ENCODE peak calls at places on chromosomes 7 and 10, in nine cellular contexts. One of them, this sample, is unnamed.

GRCh38 chr7:2760098-2760889 is 72.3 kb downstream of the AMZ1 start:
- DNase-seq in activated CD4-positive, alpha-beta T cell treated with anti-CD3 and anti-CD28 coated beads, Interleukin-2, amount 10 ng/mL, durations not matched to agents 7 days and 5 days: no peak
- DNase-seq in lower leg skin: peak; percentile 82
- DNase-seq in kidney tubule cell: peak; percentile 59
- DNase-seq in T-cell: no peak
- DNase-seq in heart right ventricle: peak; percentile 52
- DNase-seq in AG04449: no peak
- DNase-seq in left cardiac atrium: peak; percentile 60
- DNase-seq in HEK293T: peak; percentile 60
- DNase-seq in this sample: peak; percentile 82

GRCh38 chr7:84705701-84706100 is 481.2 kb downstream of the SEMA3D start:
- DNase-seq in activated CD4-positive, alpha-beta T cell treated with anti-CD3 and anti-CD28 coated beads, Interleukin-2, amount 10 ng/mL, durations not matched to agents 7 days and 5 days: no peak
- DNase-seq in lower leg skin: no peak
- DNase-seq in kidney tubule cell: peak; percentile 68
- DNase-seq in T-cell: no peak
- DNase-seq in heart right ventricle: no peak
- DNase-seq in AG04449: no peak
- DNase-seq in left cardiac atrium: no peak
- DNase-seq in HEK293T: no peak
- DNase-seq in this sample: no peak

GRCh38 chr10:19498348-19499290 is 317.6 kb upstream of the PLXDC2 start:
- DNase-seq in activated CD4-positive, alpha-beta T cell treated with anti-CD3 and anti-CD28 coated beads, Interleukin-2, amount 10 ng/mL, durations not matched to agents 7 days and 5 days: no peak
- DNase-seq in lower leg skin: peak; percentile 42
- DNase-seq in kidney tubule cell: no peak
- DNase-seq in T-cell: no peak
- DNase-seq in heart right ventricle: no peak
- DNase-seq in AG04449: no peak
- DNase-seq in left cardiac atrium: no peak
- DNase-seq in HEK293T: no peak
- DNase-seq in this sample: no peak

GRCh38 chr7:31729195-31729804 is 42.3 kb downstream of the PPP1R17 start:
- DNase-seq in activated CD4-positive, alpha-beta T cell treated with anti-CD3 and anti-CD28 coated beads, Interleukin-2, amount 10 ng/mL, durations not matched to agents 7 days and 5 days: no peak
- DNase-seq in lower leg skin: no peak
- DNase-seq in kidney tubule cell: peak; percentile 32
- DNase-seq in T-cell: no peak
- DNase-seq in heart right ventricle: no peak
- DNase-seq in AG04449: no peak
- DNase-seq in left cardiac atrium: no peak
- DNase-seq in HEK293T: no peak
- DNase-seq in this sample: no peak

GRCh38 chr10:121409466-121410104 is 188.7 kb downstream of the FGFR2 start:
- DNase-seq in activated CD4-positive, alpha-beta T cell treated with anti-CD3 and anti-CD28 coated beads, Interleukin-2, amount 10 ng/mL, durations not matched to agents 7 days and 5 days: no peak
- DNase-seq in lower leg skin: no peak
- DNase-seq in kidney tubule cell: peak; percentile 20
- DNase-seq in T-cell: no peak
- DNase-seq in heart right ventricle: no peak
- DNase-seq in AG04449: no peak
- DNase-seq in left cardiac atrium: no peak
- DNase-seq in HEK293T: no peak
- DNase-seq in this sample: no peak

GRCh38 chr7:142797342-142797798 is 26.6 kb downstream of the PRSS2 start:
- DNase-seq in activated CD4-positive, alpha-beta T cell treated with anti-CD3 and anti-CD28 coated beads, Interleukin-2, amount 10 ng/mL, durations not matched to agents 7 days and 5 days: no peak
- DNase-seq in lower leg skin: no peak
- DNase-seq in kidney tubule cell: no peak
- DNase-seq in T-cell: no peak
- DNase-seq in heart right ventricle: no peak
- DNase-seq in AG04449: no peak
- DNase-seq in left cardiac atrium: no peak
- DNase-seq in HEK293T: no peak
- DNase-seq in this sample: no peak

GRCh38 chr10:69139961-69140360 is 16.0 kb downstream of the VPS26A start:
- DNase-seq in activated CD4-positive, alpha-beta T cell treated with anti-CD3 and anti-CD28 coated beads, Interleukin-2, amount 10 ng/mL, durations not matched to agents 7 days and 5 days: no peak
- DNase-seq in lower leg skin: no peak
- DNase-seq in kidney tubule cell: no peak
- DNase-seq in T-cell: no peak
- DNase-seq in heart right ventricle: no peak
- DNase-seq in AG04449: no peak
- DNase-seq in left cardiac atrium: no peak
- DNase-seq in HEK293T: no peak
- DNase-seq in this sample: no peak

GRCh38 chr10:104680467-104681401 is 39.6 kb downstream of the SORCS3 start:
- DNase-seq in activated CD4-positive, alpha-beta T cell treated with anti-CD3 and anti-CD28 coated beads, Interleukin-2, amount 10 ng/mL, durations not matched to agents 7 days and 5 days: no peak
- DNase-seq in lower leg skin: peak; percentile 6
- DNase-seq in kidney tubule cell: peak; percentile 85
- DNase-seq in T-cell: no peak
- DNase-seq in heart right ventricle: peak; percentile 26
- DNase-seq in AG04449: no peak
- DNase-seq in left cardiac atrium: peak; percentile 26
- DNase-seq in HEK293T: no peak
- DNase-seq in this sample: no peak

GRCh38 chr10:29412452-29413004 is 123.7 kb downstream of the LYZL1 start:
- DNase-seq in activated CD4-positive, alpha-beta T cell treated with anti-CD3 and anti-CD28 coated beads, Interleukin-2, amount 10 ng/mL, durations not matched to agents 7 days and 5 days: no peak
- DNase-seq in lower leg skin: no peak
- DNase-seq in kidney tubule cell: no peak
- DNase-seq in T-cell: no peak
- DNase-seq in heart right ventricle: no peak
- DNase-seq in AG04449: no peak
- DNase-seq in left cardiac atrium: no peak
- DNase-seq in HEK293T: no peak
- DNase-seq in this sample: no peak

GRCh38 chr10:11505636-11506035 is 105.8 kb downstream of the USP6NL start:
- DNase-seq in activated CD4-positive, alpha-beta T cell treated with anti-CD3 and anti-CD28 coated beads, Interleukin-2, amount 10 ng/mL, durations not matched to agents 7 days and 5 days: no peak
- DNase-seq in lower leg skin: no peak
- DNase-seq in kidney tubule cell: no peak
- DNase-seq in T-cell: no peak
- DNase-seq in heart right ventricle: no peak
- DNase-seq in AG04449: no peak
- DNase-seq in left cardiac atrium: no peak
- DNase-seq in HEK293T: no peak
- DNase-seq in this sample: no peak

GRCh38 chr10:114499630-114500190 is 95.4 kb upstream of the AFAP1L2 start:
- DNase-seq in activated CD4-positive, alpha-beta T cell treated with anti-CD3 and anti-CD28 coated beads, Interleukin-2, amount 10 ng/mL, durations not matched to agents 7 days and 5 days: peak; percentile 56
- DNase-seq in lower leg skin: peak; percentile 71
- DNase-seq in kidney tubule cell: no peak
- DNase-seq in T-cell: peak; percentile 47
- DNase-seq in heart right ventricle: no peak
- DNase-seq in AG04449: no peak
- DNase-seq in left cardiac atrium: no peak
- DNase-seq in HEK293T: no peak
- DNase-seq in this sample: no peak

GRCh38 chr10:20303453-20304152 is 487.4 kb downstream of the PLXDC2 start:
- DNase-seq in activated CD4-positive, alpha-beta T cell treated with anti-CD3 and anti-CD28 coated beads, Interleukin-2, amount 10 ng/mL, durations not matched to agents 7 days and 5 days: no peak
- DNase-seq in lower leg skin: no peak
- DNase-seq in kidney tubule cell: no peak
- DNase-seq in T-cell: no peak
- DNase-seq in heart right ventricle: no peak
- DNase-seq in AG04449: no peak
- DNase-seq in left cardiac atrium: no peak
- DNase-seq in HEK293T: no peak
- DNase-seq in this sample: no peak

GRCh38 chr7:5507026-5507425 is 83.4 kb upstream of the TNRC18 start:
- DNase-seq in activated CD4-positive, alpha-beta T cell treated with anti-CD3 and anti-CD28 coated beads, Interleukin-2, amount 10 ng/mL, durations not matched to agents 7 days and 5 days: no peak
- DNase-seq in lower leg skin: no peak
- DNase-seq in kidney tubule cell: no peak
- DNase-seq in T-cell: no peak
- DNase-seq in heart right ventricle: no peak
- DNase-seq in AG04449: no peak
- DNase-seq in left cardiac atrium: no peak
- DNase-seq in HEK293T: no peak
- DNase-seq in this sample: no peak

GRCh38 chr7:34133983-34134782 is 228.8 kb downstream of the BMPER start:
- DNase-seq in activated CD4-positive, alpha-beta T cell treated with anti-CD3 and anti-CD28 coated beads, Interleukin-2, amount 10 ng/mL, durations not matched to agents 7 days and 5 days: peak; percentile 6
- DNase-seq in lower leg skin: peak; percentile 22
- DNase-seq in kidney tubule cell: peak; percentile 56
- DNase-seq in T-cell: no peak
- DNase-seq in heart right ventricle: peak; percentile 56
- DNase-seq in AG04449: no peak
- DNase-seq in left cardiac atrium: peak; percentile 77
- DNase-seq in HEK293T: peak; percentile 75
- DNase-seq in this sample: peak; percentile 69

GRCh38 chr10:21750424-21750823 is 216.4 kb downstream of the MLLT10 start:
- DNase-seq in activated CD4-positive, alpha-beta T cell treated with anti-CD3 and anti-CD28 coated beads, Interleukin-2, amount 10 ng/mL, durations not matched to agents 7 days and 5 days: no peak
- DNase-seq in lower leg skin: no peak
- DNase-seq in kidney tubule cell: no peak
- DNase-seq in T-cell: no peak
- DNase-seq in heart right ventricle: no peak
- DNase-seq in AG04449: no peak
- DNase-seq in left cardiac atrium: no peak
- DNase-seq in HEK293T: no peak
- DNase-seq in this sample: no peak

GRCh38 chr7:40569326-40569725 is 434.5 kb downstream of the SUGCT start:
- DNase-seq in activated CD4-positive, alpha-beta T cell treated with anti-CD3 and anti-CD28 coated beads, Interleukin-2, amount 10 ng/mL, durations not matched to agents 7 days and 5 days: no peak
- DNase-seq in lower leg skin: no peak
- DNase-seq in kidney tubule cell: no peak
- DNase-seq in T-cell: no peak
- DNase-seq in heart right ventricle: no peak
- DNase-seq in AG04449: no peak
- DNase-seq in left cardiac atrium: no peak
- DNase-seq in HEK293T: no peak
- DNase-seq in this sample: no peak